ENCODE peak calls at places on chromosomes 16 and 17, in four cellular contexts. K, W, F and R are unnamed samples.
A peak's percentile ranks its signal among the peaks of the same experiment; 100 is the strongest.

GRCh38 chr16:2027024-2028010 is 615 bp downstream of the NHERF2 start:
- DNase-seq in K (no peak), F (no peak), W (no peak), R (no peak)

GRCh38 chr17:43040655-43041054 is 15.6 kb downstream of the RND2 start:
- DNase-seq in W (no peak), K (no peak), F (no peak), R (no peak)

GRCh38 chr16:13453938-13454553 is 465.9 kb upstream of the ERCC4 start:
- DNase-seq in F (peak; percentile 51), W (no peak), K (no peak), R (no peak)

GRCh38 chr17:15657868-15658775 is 26.0 kb downstream of the TRIM16 start:
- DNase-seq in K (no peak), F (no peak), W (no peak), R (no peak)

GRCh38 chr16:10922328-10923145 is 19.7 kb downstream of the DEXI start:
- DNase-seq in K (no peak), F (no peak), W (no peak), R (no peak)

GRCh38 chr16:14042706-14043105 is 28.4 kb upstream of the MRTFB start:
- DNase-seq in W (no peak), K (no peak), F (no peak), R (no peak)

GRCh38 chr16:27671410-27671809 is 121.5 kb downstream of the KATNIP start:
- DNase-seq in F (no peak), K (no peak), W (no peak), R (no peak)

GRCh38 chr17:54967621-54968258 is 714 bp downstream of the COX11 start:
- DNase-seq in K (no peak), F (no peak), W (no peak), R (no peak)

GRCh38 chr16:2702871-2703745 is 16.9 kb downstream of the PRSS27 start:
- DNase-seq in F (no peak), W (no peak), K (no peak), R (no peak)

GRCh38 chr17:11290814-11291213 is 49.8 kb downstream of the SHISA6 start:
- DNase-seq in K (no peak), F (no peak), W (no peak), R (no peak)

GRCh38 chr16:5882087-5882661 is 784.6 kb upstream of the EEF2KMT start:
- DNase-seq in F (no peak), W (no peak), K (no peak), R (no peak)

GRCh38 chr16:53864819-53865491 is 161.0 kb downstream of the FTO start:
- DNase-seq in K (no peak), F (no peak), W (no peak), R (no peak)

GRCh38 chr16:81445143-81445922 is 725 bp downstream of the CMIP start:
- DNase-seq in W (no peak), K (peak; percentile 42), F (no peak), R (peak; percentile 15)

GRCh38 chr17:62897706-62898105 is 68.3 kb upstream of the TANC2 start:
- DNase-seq in W (no peak), F (no peak), K (no peak), R (no peak)

GRCh38 chr16:11597268-11597690 is 10.6 kb upstream of the LITAF start:
- DNase-seq in K (no peak), W (no peak), F (no peak), R (no peak)

GRCh38 chr17:79552824-79553223 is 58.0 kb downstream of the RBFOX3 start:
- DNase-seq in K (no peak), F (no peak), W (no peak), R (no peak)

GRCh38 chr16:73713301-73713700 is 583.3 kb upstream of the PSMD7 start:
- DNase-seq in K (no peak), F (no peak), W (no peak), R (no peak)

GRCh38 chr17:62869885-62870580 is 61.9 kb upstream of the MARCHF10 start:
- DNase-seq in W (no peak), F (peak; percentile 56), K (no peak), R (no peak)

GRCh38 chr16:75309899-75310430 is 58.5 kb upstream of the BCAR1 start:
- DNase-seq in K (no peak), W (no peak), F (no peak), R (no peak)

GRCh38 chr17:41731836-41732235 is 2.6 kb downstream of the HAP1 start:
- DNase-seq in K (no peak), W (no peak), F (no peak), R (no peak)

GRCh38 chr17:74371653-74372147 is 4.4 kb downstream of the GPR142 start:
- DNase-seq in W (no peak), K (no peak), F (no peak), R (no peak)
- H3K4me3 ChIP-seq in W (no peak overlapping the region), K (no peak overlapping the region), F (no peak overlapping the region), R (no peak overlapping the region)

GRCh38 chr16:87177627-87178026 is 139.6 kb downstream of the C16orf95 start:
- DNase-seq in K (no peak), W (no peak), F (no peak), R (no peak)
- H3K4me3 ChIP-seq in K (no peak overlapping the region), W (no peak overlapping the region), F (no peak overlapping the region), R (no peak overlapping the region)

GRCh38 chr17:48617515-48618365 is 2.6 kb upstream of the HOXB8 start:
- DNase-seq in F (no peak), K (no peak), W (no peak), R (no peak)
- H3K4me3 ChIP-seq in F (no peak overlapping the region), K (peak overlapping the region; percentile 65), W (no peak overlapping the region), R (no peak overlapping the region)

GRCh38 chr17:72219136-72219823 is 98.5 kb downstream of the SOX9 start:
- DNase-seq in K (no peak), F (peak; percentile 85), W (no peak), R (no peak)
- H3K4me3 ChIP-seq in K (peak overlapping the region; percentile 31), F (no peak overlapping the region), W (no peak overlapping the region), R (no peak overlapping the region)

GRCh38 chr16:89563639-89564392 is 3.3 kb downstream of the RPL13 start:
- DNase-seq in K (no peak), F (no peak), W (no peak), R (no peak)
- H3K4me3 ChIP-seq in K (no peak overlapping the region), F (no peak overlapping the region), W (peak overlapping the region; percentile 69), R (no peak overlapping the region)

DNA sequence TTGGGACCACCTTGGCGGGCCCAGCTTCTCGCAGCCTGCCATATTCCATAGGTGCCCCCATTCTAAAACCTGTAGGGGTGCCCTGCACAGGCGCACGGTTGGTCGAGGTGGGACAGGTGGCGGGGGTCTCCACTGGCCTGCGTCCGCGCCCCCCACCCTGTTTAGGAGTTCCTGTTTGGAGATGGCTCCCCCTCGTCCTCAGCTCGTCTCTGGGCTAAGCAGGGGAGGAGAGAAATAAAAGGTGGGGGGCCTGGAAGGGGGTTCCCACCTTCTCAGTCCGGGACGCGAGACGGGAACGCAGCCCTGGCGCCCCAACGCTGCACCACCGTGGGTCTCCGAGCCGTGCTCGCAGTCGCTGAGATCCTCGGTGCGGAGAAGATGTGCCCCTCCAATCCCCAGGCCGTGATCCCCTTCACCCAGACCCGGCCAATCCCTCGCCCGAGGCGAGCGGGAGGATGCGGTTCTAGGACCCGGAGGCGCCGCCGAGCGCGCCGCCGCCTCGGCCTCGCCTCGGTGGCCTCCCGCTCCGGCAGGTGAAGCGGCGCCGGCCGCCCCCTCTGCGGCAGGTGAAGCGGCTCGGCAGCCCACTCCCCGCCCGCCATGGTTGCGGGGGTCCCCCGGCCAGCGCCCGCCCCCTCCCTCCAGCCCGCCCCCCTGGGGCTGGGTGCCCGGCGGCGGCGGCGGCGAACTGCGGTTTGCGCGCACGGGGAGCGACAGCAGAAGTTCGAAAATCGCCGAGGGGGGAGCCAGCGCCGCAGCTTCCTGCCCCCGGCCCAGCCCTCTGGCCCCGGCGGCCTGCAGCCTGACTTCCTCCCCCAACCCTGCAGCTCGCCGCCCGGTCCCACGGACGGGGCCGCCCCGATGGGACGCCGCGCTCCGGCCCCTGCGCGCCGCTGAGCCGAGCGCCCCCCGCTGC is at the start of gene FMNL1:
- DNase-seq in F (no peak), K (peak; percentile 81), W (no peak), R (peak; percentile 51)
- H3K4me3 ChIP-seq in F (peak within 1 kb of the TSS; percentile 80), K (peak within 1 kb of the TSS; percentile 71), W (peak within 1 kb of the TSS; percentile 84), R (peak within 1 kb of the TSS; percentile 79)

GRCh38 chr17:35732806-35733136 is 1.3 kb downstream of the RASL10B start:
- DNase-seq in W (no peak), F (no peak), K (no peak), R (no peak)

GRCh38 chr17:35731932-35732805 is 730 bp downstream of the RASL10B start:
- DNase-seq in K (no peak), F (no peak), W (no peak), R (no peak)

GRCh38 chr17:35734396-35734795 is 3.0 kb downstream of the RASL10B start:
- DNase-seq in W (no peak), K (no peak), F (no peak), R (no peak)

GRCh38 chr17:35735036-35735805 is 3.8 kb downstream of the RASL10B start:
- DNase-seq in F (no peak), W (no peak), K (no peak), R (no peak)

GRCh38 chr17:35733366-35733765 is 1.9 kb downstream of the RASL10B start:
- DNase-seq in F (no peak), K (no peak), W (no peak), R (no peak)
- H3K4me3 ChIP-seq in F (no peak overlapping the region), K (no peak overlapping the region), W (no peak overlapping the region), R (no peak overlapping the region)

GRCh38 chr16:57478396-57479024 is 7.8 kb downstream of the DOK4 start:
- DNase-seq in K (peak; percentile 29), W (no peak), F (no peak), R (no peak)
- H3K4me3 ChIP-seq in K (peak overlapping the region; percentile 58), W (no peak overlapping the region), F (no peak overlapping the region), R (no peak overlapping the region)